ENCODE peak calls at places on chromosomes 12 and 14, in six cellular contexts. F is WTC11, Z is activated B cell treated with CpG ODN at 0.5 μM for 24 hours, V is Peyer's patch, C is cardiac muscle cell, Y is B cell. Q is an unnamed sample.

GRCh38 chr14:102071283-102071998 is 15.4 kb downstream of the HSP90AA1 start:
- DNase-seq in F (no peak), C (peak; percentile 76), Z (no peak), V (no peak), Y (no peak), Q (peak; percentile 56)

GRCh38 chr14:85532981-85533820 is 3.3 kb downstream of the FLRT2 start:
- DNase-seq in C (peak; percentile 94), V (no peak), F (peak; percentile 78), Y (no peak), Z (no peak), Q (peak; percentile 88)

GRCh38 chr14:99035268-99035667 is 236.7 kb downstream of the BCL11B start:
- DNase-seq in Y (no peak), C (peak; percentile 51), F (no peak), V (no peak), Z (no peak), Q (peak; percentile 68)

GRCh38 chr14:96997269-96997668 is 200.1 kb downstream of the VRK1 start:
- DNase-seq in C (no peak), Z (no peak), Y (no peak), V (no peak), F (no peak), Q (no peak)

GRCh38 chr12:18898469-18898868 is 160.6 kb downstream of the CAPZA3 start:
- DNase-seq in V (no peak), C (no peak), Y (no peak), F (no peak), Z (no peak), Q (no peak)

GRCh38 chr12:88052686-88053085 is 23.5 kb upstream of the C12orf50 start:
- DNase-seq in Z (no peak), Y (no peak), C (peak; percentile 66), V (no peak), F (peak; percentile 26), Q (peak; percentile 57)

GRCh38 chr12:57126561-57126960 is 1.7 kb upstream of the LRP1 start:
- DNase-seq in V (no peak), Z (no peak), F (no peak), Y (no peak), C (no peak), Q (no peak)

GRCh38 chr12:118513554-118513953 is 137.2 kb downstream of the SUDS3 start:
- DNase-seq in V (no peak), Y (no peak), F (no peak), C (no peak), Z (no peak), Q (no peak)

GRCh38 chr12:54890339-54890738 is 36.0 kb downstream of the MUCL1 start:
- DNase-seq in Y (no peak), Z (no peak), V (no peak), F (no peak), C (no peak), Q (peak; percentile 28)

GRCh38 chr12:541676-542289 is 82.0 kb downstream of the B4GALNT3 start:
- DNase-seq in C (no peak), Z (no peak), Y (no peak), V (no peak), F (no peak), Q (peak; percentile 69)

GRCh38 chr14:88234442-88234841 is 88.6 kb downstream of the KCNK10 start:
- DNase-seq in Y (no peak), C (no peak), Z (no peak), F (no peak), V (no peak), Q (no peak)

GRCh38 chr14:88232783-88233182 is 90.3 kb downstream of the KCNK10 start:
- DNase-seq in F (no peak), Z (no peak), C (no peak), Y (no peak), V (no peak), Q (no peak)

GRCh38 chr14:88231626-88232025 is 91.4 kb downstream of the KCNK10 start:
- DNase-seq in C (no peak), V (no peak), F (no peak), Y (no peak), Z (no peak), Q (no peak)

GRCh38 chr14:88229428-88229827 is 93.6 kb downstream of the KCNK10 start:
- DNase-seq in Y (no peak), V (no peak), Z (no peak), F (no peak), C (no peak), Q (peak; percentile 18)

DNA sequence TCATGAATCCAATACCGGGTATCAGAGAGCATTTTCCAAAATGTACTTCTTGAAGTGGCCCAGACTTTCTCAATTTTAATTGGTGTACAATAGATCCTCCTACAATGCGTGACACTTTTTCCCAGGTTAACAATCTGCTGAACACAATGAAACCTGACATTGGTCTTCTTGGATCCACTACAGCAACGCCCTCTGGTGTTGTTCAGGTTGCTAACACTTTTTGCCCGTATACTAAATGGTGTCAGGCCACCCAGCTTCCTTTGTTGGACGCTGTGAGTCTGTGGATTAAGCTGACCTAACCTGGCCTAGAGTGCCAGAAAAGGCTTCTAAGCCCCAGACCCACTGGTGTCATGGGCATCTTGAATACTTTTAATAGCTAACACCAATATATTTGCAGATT is 89.2 kb downstream of the KCNK10 start:
- DNase-seq in Y (no peak), V (no peak), F (peak; percentile 53), Z (no peak), C (peak; percentile 28), Q (peak; percentile 16)
- TF ChIP-seq CTCF in Y (peak; percentile 31), V (peak; percentile 38), F (peak; percentile 43), Z (no peak), C (peak; percentile 37), Q (peak; percentile 25)

DNA sequence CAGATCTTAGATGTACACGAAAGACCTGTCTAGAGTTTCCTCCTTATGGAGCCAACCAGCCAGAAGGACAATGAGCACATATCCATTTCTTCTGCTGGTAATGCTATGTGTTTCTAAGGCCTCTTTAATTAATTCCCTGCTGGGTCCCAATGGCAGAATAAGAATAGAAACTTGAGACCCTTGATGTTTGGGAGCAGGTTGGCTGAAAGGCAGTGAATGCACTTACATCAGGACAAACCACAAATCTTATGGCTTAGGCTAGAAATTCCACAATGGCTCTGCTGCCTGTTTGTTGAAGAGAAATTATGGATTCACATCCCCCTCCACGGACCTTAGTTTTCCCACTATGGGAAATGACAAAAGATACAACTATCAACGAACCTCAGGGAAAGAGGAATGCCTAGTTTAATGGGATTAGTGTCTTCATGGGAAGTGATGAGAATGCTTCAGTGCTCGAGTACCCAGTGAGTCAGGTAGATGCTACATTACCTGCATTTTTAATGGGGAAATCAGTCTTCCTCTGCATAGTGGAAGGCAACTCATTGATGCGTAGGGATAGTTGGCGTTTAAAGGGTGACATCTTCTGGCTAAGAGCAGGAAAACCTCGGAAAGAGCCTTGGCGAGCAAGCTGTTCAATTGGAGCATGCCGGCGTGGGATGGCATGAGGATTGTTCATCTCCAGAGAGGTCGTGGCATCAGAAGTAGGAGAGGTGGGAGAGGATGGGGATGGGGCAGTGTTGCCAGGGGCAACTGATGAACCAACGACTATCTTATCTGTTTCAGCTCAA is 46.5 kb downstream of the PAPLN start:
- DNase-seq in Z (no peak), Y (no peak), C (peak; percentile 52), V (no peak), F (peak; percentile 45), Q (peak; percentile 42)
- TF ChIP-seq CTCF in Z (no peak), Y (no peak), C (peak; percentile 44), V (no peak), F (no peak), Q (peak; percentile 48)

DNA sequence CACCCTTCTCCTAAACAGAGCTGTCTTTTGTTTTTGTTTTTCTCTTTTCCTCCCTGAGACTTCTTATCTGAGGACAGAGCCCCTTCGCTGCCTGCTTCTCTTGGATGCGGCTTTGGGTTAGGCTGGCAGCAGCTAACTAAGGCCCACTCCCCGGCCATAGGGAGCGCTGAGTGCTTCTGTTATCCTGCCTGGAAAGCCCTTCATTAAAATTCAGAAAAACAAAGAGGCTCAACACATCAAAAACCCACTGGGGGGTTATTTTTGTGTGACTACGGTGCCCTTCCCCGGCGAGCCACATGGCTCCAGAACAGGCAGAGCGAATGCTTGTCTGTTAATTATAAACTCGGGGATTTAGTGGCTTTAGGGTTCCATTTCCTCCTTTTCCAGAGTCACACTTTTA is 67.3 kb upstream of the GPATCH2L start:
- DNase-seq in V (no peak), Z (no peak), C (no peak), Y (no peak), F (no peak), Q (no peak)
- TF ChIP-seq CTCF in V (no peak), Z (no peak), C (no peak), Y (no peak), F (no peak), Q (no peak)

GRCh38 chr14:81302613-81303012 is 81.9 kb upstream of the GTF2A1 start:
- DNase-seq in V (no peak), F (no peak), Y (no peak), C (no peak), Z (no peak), Q (no peak)
- TF ChIP-seq CTCF in V (peak; percentile 23), F (peak; percentile 31), Y (no peak), C (no peak), Z (no peak), Q (no peak)